ENCODE peak calls at places on chromosomes 1 and 21, in seven cellular contexts. Y, V, S, Q, H, B and I are unnamed samples.

GRCh38 chr1:25615563-25616079 is 970 bp upstream of the MAN1C1 start:
- DNase-seq in Q (no peak), B (no peak), V (no peak), H (no peak), Y (no peak), S (no peak), I (no peak)

GRCh38 chr1:215900684-215901083 is 333.6 kb downstream of the KCTD3 start:
- DNase-seq in H (no peak), Y (no peak), Q (no peak), V (peak), S (no peak), B (no peak), I (no peak)

GRCh38 chr1:245585252-245585959 is 430.6 kb downstream of the KIF26B start:
- DNase-seq in S (no peak), Q (no peak), B (no peak), H (no peak), V (peak), Y (no peak), I (no peak)

GRCh38 chr1:196148367-196148970 is 459.8 kb downstream of the KCNT2 start:
- DNase-seq in Q (no peak), S (peak), H (no peak), V (peak), B (peak), Y (no peak), I (peak)

GRCh38 chr1:93695411-93696005 is 13.9 kb upstream of the BCAR3 start:
- DNase-seq in Y (no peak), H (no peak), S (no peak), B (no peak), V (no peak), Q (no peak), I (peak)

GRCh38 chr1:27504588-27505419 is 14.8 kb upstream of the WASF2 start:
- DNase-seq in H (no peak), V (peak), Q (no peak), S (no peak), Y (peak), B (peak), I (no peak)

GRCh38 chr1:24952413-24952841 is 22.4 kb upstream of the RUNX3 start:
- DNase-seq in Y (peak), Q (no peak), S (no peak), B (no peak), H (no peak), V (no peak), I (no peak)

GRCh38 chr1:210123924-210124589 is 108.5 kb upstream of the SERTAD4 start:
- DNase-seq in Y (no peak), B (no peak), H (no peak), Q (no peak), V (no peak), S (no peak), I (no peak)

GRCh38 chr1:55800503-55800902 is 585.3 kb upstream of the USP24 start:
- DNase-seq in Q (no peak), H (no peak), V (no peak), Y (no peak), S (no peak), B (no peak), I (no peak)

GRCh38 chr1:25550683-25551310 is 7.4 kb downstream of the LDLRAP1 start:
- DNase-seq in Y (no peak), H (no peak), B (peak), S (no peak), V (no peak), Q (no peak), I (no peak)

GRCh38 chr21:39504230-39504629 is 52.5 kb downstream of the SH3BGR start:
- DNase-seq in Q (no peak), V (no peak), Y (no peak), H (no peak), B (no peak), S (no peak), I (no peak)

GRCh38 chr1:238485062-238485905 is 594.6 kb upstream of the ZP4 start:
- DNase-seq in H (no peak), B (no peak), Y (no peak), Q (no peak), S (no peak), V (no peak), I (peak)

GRCh38 chr1:22225858-22226584 is 83.1 kb upstream of the WNT4 start:
- DNase-seq in B (no peak), H (no peak), Y (no peak), S (no peak), Q (no peak), V (no peak), I (no peak)

GRCh38 chr1:29162476-29163138 is 19.1 kb downstream of the SRSF4 start:
- DNase-seq in B (no peak), Q (no peak), H (no peak), Y (no peak), S (no peak), V (no peak), I (no peak)

GRCh38 chr1:93576346-93576745 is 105.3 kb downstream of the BCAR3 start:
- DNase-seq in Y (no peak), Q (no peak), H (no peak), V (peak), B (no peak), S (no peak), I (no peak)

GRCh38 chr1:41711581-41711980 is 207.1 kb downstream of the HIVEP3 start:
- DNase-seq in Q (no peak), H (no peak), Y (no peak), B (no peak), S (no peak), V (no peak), I (no peak)

GRCh38 chr21:28579986-28580550 is 412.6 kb downstream of the LTN1 start:
- DNase-seq in Q (no peak), V (no peak), H (no peak), S (no peak), B (no peak), Y (no peak), I (no peak)

GRCh38 chr1:167605576-167605975 is 24.5 kb upstream of the RCSD1 start:
- DNase-seq in Y (no peak), Q (no peak), B (no peak), S (no peak), H (no peak), V (no peak), I (no peak)

GRCh38 chr1:234955107-234955731 is 173.4 kb downstream of the TOMM20 start:
- DNase-seq in V (no peak), Q (no peak), H (no peak), S (no peak), B (no peak), Y (no peak), I (no peak)

GRCh38 chr1:32592953-32593352 is 53.7 kb downstream of the ZBTB8A start:
- DNase-seq in B (no peak), Y (no peak), Q (no peak), V (no peak), H (no peak), S (no peak), I (no peak)

GRCh38 chr1:231678021-231678432 is 51.4 kb downstream of the DISC1 start:
- DNase-seq in Y (no peak), Q (no peak), H (no peak), V (no peak), S (no peak), B (peak), I (no peak)

GRCh38 chr21:17003763-17004373 is 509.0 kb upstream of the CXADR start:
- DNase-seq in Q (no peak), Y (no peak), S (no peak), V (no peak), H (no peak), B (no peak), I (no peak)

GRCh38 chr1:100657876-100658715 is 61.4 kb upstream of the VCAM1 start:
- DNase-seq in Y (no peak), S (no peak), Q (no peak), H (no peak), B (peak), V (peak), I (no peak)

GRCh38 chr1:209583408-209583807 is at the start of gene CAMK1G:
- DNase-seq in B (no peak), S (no peak), Q (no peak), Y (no peak), V (peak), H (peak), I (peak)

GRCh38 chr1:118563969-118564951 is 379.2 kb upstream of the SPAG17 start:
- DNase-seq in B (no peak), S (no peak), Q (peak), H (no peak), V (no peak), Y (no peak), I (no peak)

GRCh38 chr1:10612446-10613160 is 137.9 kb downstream of the PEX14 start:
- DNase-seq in Q (no peak), Y (no peak), V (peak), H (no peak), B (no peak), S (no peak), I (no peak)

GRCh38 chr1:28323720-28324119 is 5.1 kb upstream of the MED18 start:
- DNase-seq in H (no peak), S (no peak), B (no peak), V (peak), Q (no peak), Y (no peak), I (no peak)

GRCh38 chr1:95017775-95018174 is 55.0 kb downstream of the ALG14 start:
- DNase-seq in Y (no peak), S (no peak), V (no peak), Q (no peak), H (no peak), B (no peak), I (no peak)

GRCh38 chr1:55826413-55827080 is 611.4 kb upstream of the USP24 start:
- DNase-seq in Q (no peak), S (no peak), H (no peak), V (no peak), Y (no peak), B (no peak), I (no peak)

GRCh38 chr1:32116531-32116930 is 8.7 kb downstream of the KPNA6 start:
- DNase-seq in Q (no peak), S (no peak), Y (no peak), V (no peak), B (no peak), H (no peak), I (no peak)

GRCh38 chr1:246681822-246682221 is 42.4 kb upstream of the SCCPDH start:
- DNase-seq in S (no peak), Q (no peak), V (peak), Y (no peak), H (no peak), B (no peak), I (no peak)

GRCh38 chr1:3520419-3521378 is 66.2 kb downstream of the ARHGEF16 start:
- DNase-seq in V (no peak), Q (no peak), Y (no peak), S (no peak), B (no peak), H (no peak), I (no peak)

GRCh38 chr1:223887724-223888428 is 42.1 kb upstream of the TP53BP2 start:
- DNase-seq in H (no peak), Q (no peak), S (peak), V (no peak), B (no peak), Y (no peak), I (no peak)

GRCh38 chr1:209434066-209434465 is 149.4 kb upstream of the CAMK1G start:
- DNase-seq in H (no peak), V (no peak), S (no peak), B (no peak), Q (no peak), Y (no peak), I (no peak)

GRCh38 chr1:56461158-56462127 is 117.9 kb downstream of the PLPP3 start:
- DNase-seq in H (no peak), V (no peak), Q (no peak), S (no peak), B (peak), Y (peak), I (no peak)

GRCh38 chr1:204560590-204560989 is 44.4 kb downstream of the MDM4 start:
- DNase-seq in Q (no peak), V (no peak), B (no peak), Y (no peak), S (no peak), H (no peak), I (no peak)

GRCh38 chr1:71587961-71588360 is 507.1 kb upstream of the ZRANB2 start:
- DNase-seq in V (no peak), B (no peak), H (no peak), S (no peak), Y (no peak), Q (no peak), I (no peak)

GRCh38 chr1:31750858-31751638 is 13.1 kb downstream of the ADGRB2 start:
- DNase-seq in Q (no peak), H (no peak), B (no peak), Y (no peak), V (no peak), S (no peak), I (no peak)

DNA sequence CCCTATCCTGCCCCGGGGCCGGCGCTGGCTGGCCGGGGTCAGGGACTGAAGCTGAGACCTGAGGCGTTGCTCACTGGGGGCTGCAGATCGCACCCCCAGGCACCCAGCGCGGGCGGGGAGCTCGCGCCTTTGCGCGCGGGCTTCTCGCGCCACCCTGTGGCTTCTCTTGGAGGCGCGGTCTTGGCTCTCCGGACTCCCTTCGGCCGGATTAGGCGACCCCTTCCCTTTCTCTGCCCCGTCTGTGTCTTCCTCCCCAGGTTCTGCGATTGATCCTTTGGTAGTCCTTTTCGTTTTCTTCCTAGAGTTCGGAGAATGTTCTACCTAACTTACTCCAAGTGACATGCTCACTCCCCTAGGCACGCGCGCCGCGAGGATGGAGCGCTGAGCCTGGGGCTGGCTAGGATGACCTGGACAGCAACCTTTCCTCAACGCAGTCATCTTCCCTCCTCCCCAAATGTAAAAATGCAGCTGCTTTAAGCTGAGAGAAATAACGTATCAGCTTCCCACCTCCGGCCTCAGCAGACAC is 489 bp upstream of the NTRK1 start:
- DNase-seq in Q (no peak), B (no peak), H (no peak), V (peak), S (peak), Y (peak), I (peak)
- TF ChIP-seq JUND in Q (no peak), B (no peak), H (no peak), V (no peak), S (no peak), Y (no peak), I (no peak)

GRCh38 chr1:6544831-6545230 is 9.5 kb downstream of the NOL9 start:
- DNase-seq in Y (no peak), S (no peak), V (no peak), H (no peak), B (no peak), Q (no peak), I (no peak)

GRCh38 chr1:6546326-6546725 is 8.0 kb downstream of the NOL9 start:
- DNase-seq in S (no peak), Q (no peak), Y (no peak), H (no peak), B (no peak), V (no peak), I (no peak)

GRCh38 chr1:6547301-6547700 is 7.0 kb downstream of the NOL9 start:
- DNase-seq in Y (no peak), B (no peak), Q (no peak), H (no peak), S (peak), V (no peak), I (peak)

DNA sequence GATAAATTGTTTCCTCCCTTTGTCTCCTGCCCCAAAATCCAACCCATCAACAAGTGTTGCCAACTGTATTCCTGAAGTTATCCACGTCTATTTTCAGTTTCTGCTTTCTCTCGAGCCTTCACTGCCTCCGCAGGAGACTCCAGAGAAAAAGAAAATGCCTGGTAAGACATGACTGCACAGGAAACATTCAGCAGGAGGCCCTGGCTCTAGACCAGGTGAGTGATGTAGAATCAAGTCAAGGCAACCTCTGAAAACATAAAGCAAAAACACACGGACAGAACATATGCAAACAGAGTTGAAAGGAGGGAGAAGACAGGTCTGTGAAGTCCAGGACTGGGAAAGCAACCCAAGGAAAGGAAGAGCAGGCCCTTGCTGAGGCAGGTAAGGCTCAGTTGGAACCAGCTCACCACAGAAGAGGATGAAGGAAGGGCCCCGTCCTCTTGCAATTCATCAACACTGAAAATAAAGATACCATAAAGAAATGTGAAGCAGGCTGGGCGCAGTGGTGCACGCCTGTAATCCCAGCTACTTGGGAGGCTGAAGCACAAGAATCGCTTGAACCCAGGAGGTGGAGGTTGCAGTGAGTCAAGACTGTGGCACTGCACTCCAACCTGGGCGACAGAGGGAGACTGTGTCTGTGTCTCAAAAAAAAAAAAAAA is 8.9 kb downstream of the NOL9 start:
- DNase-seq in V (no peak), Y (no peak), Q (no peak), S (no peak), B (no peak), H (no peak), I (no peak)
- TF ChIP-seq JUND in V (no peak), Y (no peak), Q (no peak), S (no peak), B (no peak), H (no peak), I (no peak)

GRCh38 chr1:87718241-87718950 is 389.7 kb downstream of the LMO4 start:
- DNase-seq in Y (no peak), S (no peak), V (no peak), H (no peak), Q (no peak), B (no peak), I (peak)

GRCh38 chr1:87717167-87717670 is 388.5 kb downstream of the LMO4 start:
- DNase-seq in H (no peak), Q (no peak), V (no peak), B (no peak), Y (no peak), S (no peak), I (no peak)

GRCh38 chr1:87714278-87714677 is 385.6 kb downstream of the LMO4 start:
- DNase-seq in V (no peak), Q (no peak), H (no peak), Y (no peak), B (no peak), S (no peak), I (no peak)

GRCh38 chr1:87715052-87715451 is 386.4 kb downstream of the LMO4 start:
- DNase-seq in Q (no peak), S (no peak), Y (no peak), V (no peak), H (no peak), B (no peak), I (peak)

DNA sequence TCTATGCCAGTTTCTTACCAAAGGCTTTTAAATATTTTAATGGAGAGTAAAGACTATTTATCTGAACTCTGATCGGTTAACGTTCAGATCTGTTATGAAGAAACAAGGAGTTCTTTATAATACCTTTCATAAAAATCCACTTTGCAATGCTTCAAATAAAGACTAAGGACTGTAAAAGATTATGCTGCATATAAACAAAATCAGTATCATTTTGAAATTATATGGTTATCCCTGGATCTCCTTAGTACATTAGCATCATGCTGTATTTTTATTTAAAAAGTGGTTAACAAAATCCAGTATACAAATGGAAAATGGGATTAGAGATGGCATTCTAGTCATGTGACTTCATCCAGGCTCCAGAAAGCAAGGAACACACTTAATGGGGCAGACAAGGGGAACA is 386.8 kb downstream of the LMO4 start:
- DNase-seq in H (no peak), B (no peak), V (no peak), Q (no peak), Y (no peak), S (no peak), I (no peak)
- TF ChIP-seq JUND in H (no peak), B (no peak), V (no peak), Q (no peak), Y (no peak), S (no peak), I (no peak)

GRCh38 chr1:161091093-161091492 is 1.7 kb upstream of the NECTIN4 start:
- DNase-seq in S (no peak), B (no peak), Q (no peak), H (no peak), Y (no peak), V (no peak), I (no peak)

GRCh38 chr1:161089938-161090337 is 580 bp upstream of the NECTIN4 start:
- DNase-seq in Y (no peak), V (no peak), Q (no peak), H (no peak), B (no peak), S (no peak), I (no peak)

GRCh38 chr1:161091796-161092507 is 2.6 kb upstream of the NECTIN4 start:
- DNase-seq in B (no peak), Y (no peak), H (no peak), V (no peak), S (no peak), Q (no peak), I (no peak)

GRCh38 chr1:161089251-161089924 is at the start of gene NECTIN4:
- DNase-seq in Q (no peak), Y (no peak), B (no peak), S (no peak), H (no peak), V (no peak), I (peak)

GRCh38 chr1:161090617-161091016 is 1.3 kb upstream of the NECTIN4 start:
- DNase-seq in Y (no peak), B (no peak), H (no peak), Q (no peak), S (no peak), V (no peak), I (no peak)
- TF ChIP-seq JUND in Y (no peak), B (no peak), H (no peak), Q (no peak), S (no peak), V (no peak), I (no peak)

GRCh38 chr21:34817821-34818662 is 149.2 kb downstream of the CLIC6 start:
- DNase-seq in Y (no peak), B (peak), S (no peak), H (no peak), Q (no peak), V (no peak), I (no peak)
- TF ChIP-seq JUND in Y (no peak), B (no peak), S (no peak), H (no peak), Q (no peak), V (no peak), I (no peak)